ENCODE peak calls at places on chromosomes 16 and 17, in four cellular contexts. One of them, this sample, is unnamed.

GRCh38 chr17:21194210-21194609 is 19.8 kb downstream of the TMEM11 start:
- DNase-seq in HCT116: no peak
- DNase-seq in K562: no peak
- DNase-seq in HepG2: no peak
- DNase-seq in this sample: no peak

GRCh38 chr17:40187238-40187637 is 10.0 kb downstream of the RAPGEFL1 start:
- DNase-seq in K562: no peak
- DNase-seq in HepG2: no peak
- DNase-seq in HCT116: no peak
- DNase-seq in this sample: no peak

GRCh38 chr16:82119405-82119804 is 50.6 kb downstream of the MPHOSPH6 start:
- DNase-seq in HepG2: no peak
- DNase-seq in K562: no peak
- DNase-seq in HCT116: no peak
- DNase-seq in this sample: no peak

GRCh38 chr17:77144227-77144626 is 3.5 kb downstream of the SEC14L1 start:
- DNase-seq in K562: no peak
- DNase-seq in HCT116: no peak
- DNase-seq in HepG2: no peak
- DNase-seq in this sample: no peak

GRCh38 chr16:11976850-11977205 is 294 bp downstream of the SNX29 start:
- DNase-seq in HepG2: no peak
- DNase-seq in K562: no peak
- DNase-seq in HCT116: no peak
- DNase-seq in this sample: no peak

GRCh38 chr16:71883849-71884638 is at the start of gene ZNF821:
- DNase-seq in HCT116: no peak
- DNase-seq in K562: peak; percentile 98
- DNase-seq in HepG2: peak; percentile 66
- DNase-seq in this sample: no peak

GRCh38 chr16:23754594-23755483 is at the start of gene CHP2:
- DNase-seq in K562: peak; percentile 93
- DNase-seq in HepG2: no peak
- DNase-seq in HCT116: no peak
- DNase-seq in this sample: no peak

GRCh38 chr17:8005357-8005756 is 2.9 kb downstream of the GUCY2D start:
- DNase-seq in HepG2: no peak
- DNase-seq in K562: no peak
- DNase-seq in HCT116: no peak
- DNase-seq in this sample: no peak

GRCh38 chr16:57427824-57428223 is 19.4 kb downstream of the CIAPIN1 start:
- DNase-seq in HCT116: no peak
- DNase-seq in HepG2: no peak
- DNase-seq in K562: no peak
- DNase-seq in this sample: no peak

GRCh38 chr16:64615647-64616280 is 506.1 kb downstream of the CDH11 start:
- DNase-seq in HepG2: no peak
- DNase-seq in K562: no peak
- DNase-seq in HCT116: no peak
- DNase-seq in this sample: no peak

GRCh38 chr16:66605177-66605999 is 884 bp downstream of the CMTM3 start:
- DNase-seq in HepG2: peak; percentile 30
- DNase-seq in K562: peak; percentile 84
- DNase-seq in HCT116: no peak
- DNase-seq in this sample: no peak

GRCh38 chr17:43674394-43674793 is 12.7 kb upstream of the MEOX1 start:
- DNase-seq in HCT116: no peak
- DNase-seq in HepG2: no peak
- DNase-seq in K562: no peak
- DNase-seq in this sample: no peak

GRCh38 chr16:88331989-88332920 is 50.5 kb upstream of the ZNF469 start:
- DNase-seq in K562: no peak
- DNase-seq in HepG2: no peak
- DNase-seq in HCT116: peak; percentile 88
- DNase-seq in this sample: peak; percentile 48

GRCh38 chr17:9432867-9433495 is 142.6 kb downstream of the STX8 start:
- DNase-seq in HepG2: no peak
- DNase-seq in HCT116: no peak
- DNase-seq in K562: no peak
- DNase-seq in this sample: no peak

GRCh38 chr17:64448665-64449512 is at the start of gene MILR1:
- DNase-seq in K562: peak; percentile 27
- DNase-seq in HepG2: no peak
- DNase-seq in HCT116: peak; percentile 65
- DNase-seq in this sample: no peak

GRCh38 chr17:12510535-12510934 is 155.2 kb upstream of the MYOCD start:
- DNase-seq in HepG2: no peak
- DNase-seq in HCT116: no peak
- DNase-seq in K562: no peak
- DNase-seq in this sample: no peak

GRCh38 chr17:9529033-9529748 is 46.4 kb downstream of the STX8 start:
- DNase-seq in K562: peak; percentile 18
- DNase-seq in HCT116: no peak
- DNase-seq in HepG2: peak; percentile 7
- DNase-seq in this sample: no peak

GRCh38 chr16:67881557-67882220 is 3.0 kb upstream of the NRN1L start:
- DNase-seq in HCT116: no peak
- DNase-seq in K562: no peak
- DNase-seq in HepG2: no peak
- DNase-seq in this sample: no peak

GRCh38 chr16:35255816-35256215 is 1796.4 kb downstream of the TP53TG3F start:
- DNase-seq in HepG2: no peak
- DNase-seq in HCT116: no peak
- DNase-seq in K562: no peak
- DNase-seq in this sample: no peak

GRCh38 chr17:48843172-48843900 is 12.5 kb downstream of the CALCOCO2 start:
- DNase-seq in K562: no peak
- DNase-seq in HepG2: no peak
- DNase-seq in HCT116: no peak
- DNase-seq in this sample: no peak

GRCh38 chr16:84159006-84159405 is 13.9 kb downstream of the DNAAF1 start:
- DNase-seq in HCT116: no peak
- DNase-seq in K562: no peak
- DNase-seq in HepG2: no peak
- DNase-seq in this sample: no peak

GRCh38 chr16:57029161-57030160 is 40.1 kb downstream of the NLRC5 start:
- DNase-seq in HepG2: no peak
- DNase-seq in K562: no peak
- DNase-seq in HCT116: no peak
- DNase-seq in this sample: no peak

GRCh38 chr17:33562792-33563191 is 269.7 kb upstream of the ASIC2 start:
- DNase-seq in HepG2: no peak
- DNase-seq in HCT116: no peak
- DNase-seq in K562: no peak
- DNase-seq in this sample: no peak

GRCh38 chr17:76204277-76204676 is 36.0 kb downstream of the RNF157 start:
- DNase-seq in HCT116: no peak
- DNase-seq in K562: no peak
- DNase-seq in HepG2: peak; percentile 43
- DNase-seq in this sample: no peak

GRCh38 chr17:80906364-80907259 is 85.0 kb upstream of the CHMP6 start:
- DNase-seq in HepG2: no peak
- DNase-seq in HCT116: no peak
- DNase-seq in K562: no peak
- DNase-seq in this sample: no peak

GRCh38 chr17:35148144-35148543 is 527 bp downstream of the UNC45B start:
- DNase-seq in HepG2: no peak
- DNase-seq in HCT116: no peak
- DNase-seq in K562: peak; percentile 2
- DNase-seq in this sample: no peak

GRCh38 chr16:3158014-3158497 is 23.2 kb downstream of the ZNF213 start:
- DNase-seq in K562: no peak
- DNase-seq in HepG2: no peak
- DNase-seq in HCT116: no peak
- DNase-seq in this sample: no peak

GRCh38 chr17:17416007-17416399 is 60.8 kb upstream of the MED9 start:
- DNase-seq in HCT116: peak; percentile 81
- DNase-seq in K562: peak; percentile 84
- DNase-seq in HepG2: peak; percentile 91
- DNase-seq in this sample: no peak

GRCh38 chr16:30084816-30085159 is 6.9 kb downstream of the TBX6 start:
- DNase-seq in HCT116: no peak
- DNase-seq in K562: no peak
- DNase-seq in HepG2: no peak
- DNase-seq in this sample: no peak

GRCh38 chr16:1871974-1872635 is at the start of gene MEIOB:
- DNase-seq in HepG2: no peak
- DNase-seq in K562: peak; percentile 92
- DNase-seq in HCT116: no peak
- DNase-seq in this sample: no peak

GRCh38 chr16:67252806-67253497 is 4.2 kb downstream of the SLC9A5 start:
- DNase-seq in HCT116: no peak
- DNase-seq in K562: no peak
- DNase-seq in HepG2: no peak
- DNase-seq in this sample: no peak

GRCh38 chr16:31351937-31352315 is 3.0 kb upstream of the ITGAX start:
- DNase-seq in K562: no peak
- DNase-seq in HepG2: no peak
- DNase-seq in HCT116: no peak
- DNase-seq in this sample: no peak

GRCh38 chr16:31348578-31348977 is 6.4 kb upstream of the ITGAX start:
- DNase-seq in HepG2: no peak
- DNase-seq in K562: no peak
- DNase-seq in HCT116: no peak
- DNase-seq in this sample: no peak

GRCh38 chr16:31351246-31351936 is 3.6 kb upstream of the ITGAX start:
- DNase-seq in K562: no peak
- DNase-seq in HCT116: no peak
- DNase-seq in HepG2: no peak
- DNase-seq in this sample: no peak

GRCh38 chr16:31352344-31353115 is 2.4 kb upstream of the ITGAX start:
- DNase-seq in K562: no peak
- DNase-seq in HepG2: no peak
- DNase-seq in HCT116: no peak
- DNase-seq in this sample: no peak

DNA sequence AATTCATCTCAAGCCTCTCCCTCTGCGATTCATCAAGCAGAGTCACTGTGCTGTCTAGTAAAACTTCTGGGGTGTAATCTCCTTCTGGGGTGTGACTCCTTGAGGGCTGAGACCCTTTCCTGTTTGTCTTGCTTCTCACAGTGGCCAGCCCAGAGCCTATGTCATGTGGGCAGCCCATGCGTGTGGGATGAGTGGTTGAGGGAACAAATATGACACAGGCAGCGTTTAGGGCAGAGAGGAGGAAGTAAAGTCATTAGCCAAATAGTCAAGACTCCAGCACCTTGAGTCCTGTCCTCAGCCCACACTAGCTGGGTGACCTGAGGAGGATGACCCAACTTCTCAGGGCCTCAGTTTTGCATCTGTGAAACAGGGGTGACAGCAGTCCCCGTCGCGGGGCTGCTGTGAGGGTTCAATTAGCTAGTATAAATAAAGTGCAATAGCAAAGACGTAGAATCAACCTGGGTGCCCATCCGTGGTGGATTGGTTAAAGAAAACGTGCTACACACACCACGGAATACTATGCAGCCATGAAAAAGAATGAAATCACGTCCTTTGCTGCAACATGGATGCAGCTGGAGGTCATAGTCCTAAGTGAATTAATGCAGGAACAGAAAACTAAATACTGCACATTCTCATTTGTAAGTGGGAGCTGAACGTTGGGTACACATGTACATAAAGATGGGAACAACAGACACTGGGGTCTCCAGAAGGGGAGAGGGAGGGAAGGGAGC is 4.5 kb upstream of the ITGAX start:
- DNase-seq in HCT116: no peak
- DNase-seq in HepG2: no peak
- DNase-seq in K562: no peak
- DNase-seq in this sample: no peak
- TF ChIP-seq TCF7L2 in HCT116: no peak
- TF ChIP-seq TCF7L2 in HepG2: no peak
- TF ChIP-seq TCF7L2 in K562: no peak
- TF ChIP-seq TCF7L2 in this sample: no peak

GRCh38 chr17:245611-246010 is 64.2 kb upstream of the DOC2B start:
- DNase-seq in HepG2: no peak
- DNase-seq in HCT116: no peak
- DNase-seq in K562: no peak
- DNase-seq in this sample: no peak
- H3K4me1 ChIP-seq in HepG2: no peaks in the 10 kb centered on the region
- H3K4me1 ChIP-seq in HCT116: no peaks in the 10 kb centered on the region
- H3K4me1 ChIP-seq in K562: no peaks in the 10 kb centered on the region
- H3K4me1 ChIP-seq in this sample: no peaks in the 10 kb centered on the region

DNA sequence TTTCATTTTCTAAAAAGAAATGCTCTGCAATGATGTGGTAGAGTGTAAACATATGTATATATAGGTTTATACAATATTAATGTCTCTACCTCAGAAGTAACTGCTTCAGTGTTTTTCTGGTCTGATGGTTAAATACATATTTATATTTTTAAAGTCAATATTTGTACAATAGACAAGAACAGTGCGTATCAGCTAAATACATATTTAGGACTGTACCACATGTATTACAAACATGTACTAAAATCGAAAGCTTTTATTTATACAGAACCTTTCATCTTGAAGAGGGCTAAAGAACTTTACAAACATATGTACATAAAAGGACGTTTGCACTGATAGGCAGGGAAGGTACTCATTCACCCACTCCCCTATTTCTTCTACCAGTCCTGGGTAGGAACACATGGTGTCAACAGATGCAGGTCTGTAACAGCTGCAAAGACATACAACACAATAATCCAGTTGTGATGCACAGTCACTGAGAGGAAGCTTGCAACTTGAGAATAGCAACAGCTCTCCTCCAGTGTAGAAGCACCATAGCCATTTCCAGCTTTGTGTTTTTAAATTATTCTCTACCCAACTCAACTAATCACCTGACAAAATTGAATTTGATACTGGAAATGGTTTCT is 206.9 kb upstream of the C17orf78 start:
- DNase-seq in HepG2: peak; percentile 7
- DNase-seq in K562: peak; percentile 17
- DNase-seq in HCT116: no peak
- DNase-seq in this sample: no peak
- TF ChIP-seq TCF7L2 in HepG2: no peak
- TF ChIP-seq TCF7L2 in K562: no peak
- TF ChIP-seq TCF7L2 in HCT116: no peak
- TF ChIP-seq TCF7L2 in this sample: no peak

DNA sequence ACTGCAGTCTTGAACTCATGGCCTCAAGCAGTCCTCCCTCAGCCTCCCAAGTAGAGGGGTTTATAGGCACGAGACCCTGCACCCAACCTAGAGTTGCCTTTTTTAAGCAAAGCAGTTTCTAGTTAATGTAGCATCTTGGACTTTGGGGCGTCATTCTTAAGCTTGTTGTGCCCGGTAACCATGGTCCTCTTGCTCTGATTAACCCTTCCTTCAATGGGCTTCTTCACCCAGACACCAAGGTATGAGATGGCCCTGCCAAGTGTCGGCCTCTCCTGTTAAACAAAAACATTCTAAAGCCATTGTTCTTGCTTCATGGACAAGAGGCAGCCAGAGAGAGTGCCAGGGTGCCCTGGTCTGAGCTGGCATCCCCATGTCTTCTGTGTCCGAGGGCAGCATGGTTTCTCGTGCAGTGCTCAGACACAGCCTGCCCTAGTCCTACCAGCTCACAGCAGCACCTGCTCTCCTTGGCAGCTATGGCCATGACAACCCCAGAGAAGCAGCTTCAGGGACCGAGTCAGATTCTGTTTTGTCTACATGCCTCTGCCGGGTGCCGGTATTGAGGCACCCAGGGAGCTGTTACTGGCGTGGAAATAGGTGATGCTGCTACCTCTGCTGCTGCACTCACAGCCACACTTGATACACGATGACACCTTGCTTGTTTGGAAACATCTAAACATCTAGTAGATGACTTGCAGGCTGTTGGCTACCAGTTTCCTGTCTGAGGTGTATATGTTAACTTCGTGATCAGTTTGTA is 3.3 kb downstream of the RPL13 start:
- DNase-seq in HepG2: no peak
- DNase-seq in HCT116: no peak
- DNase-seq in K562: no peak
- DNase-seq in this sample: no peak
- H3K4me1 ChIP-seq in HepG2: peaks cover 70% of the 10 kb centered on the region
- H3K4me1 ChIP-seq in HCT116: peaks cover 46% of the 10 kb centered on the region
- H3K4me1 ChIP-seq in K562: peaks cover 39% of the 10 kb centered on the region
- H3K4me1 ChIP-seq in this sample: peaks cover 26% of the 10 kb centered on the region

This sample was measured in Panc1.